ENCODE peak calls at places on chromosomes 7 and 10, in five cellular contexts. D is MCF 10A, Y is body of pancreas, A is frontal cortex, R is upper lobe of right lung. Z is an unnamed sample.

GRCh38 chr7:17495655-17496396 is 197.4 kb downstream of the AHR start:
- DNase-seq in D (peak), A (no peak), R (no peak), Y (no peak), Z (no peak)

GRCh38 chr7:71659622-71660021 is 527.7 kb downstream of the GALNT17 start:
- DNase-seq in D (no peak), R (no peak), Y (no peak), A (no peak), Z (no peak)

GRCh38 chr10:121497513-121497912 is 100.7 kb downstream of the FGFR2 start:
- DNase-seq in D (peak), Y (no peak), R (no peak), A (no peak), Z (no peak)

GRCh38 chr10:104123397-104123796 is 1.4 kb downstream of the SFR1 start:
- DNase-seq in D (peak), R (no peak), Y (no peak), A (peak), Z (no peak)

GRCh38 chr7:54690892-54691291 is 68.1 kb downstream of the SEC61G start:
- DNase-seq in R (no peak), Y (no peak), D (no peak), A (no peak), Z (no peak)

GRCh38 chr10:42836771-42837468 is 54.3 kb downstream of the BMS1 start:
- DNase-seq in D (no peak), Y (peak), A (peak), R (no peak), Z (peak)

GRCh38 chr10:72297281-72297967 is 23.7 kb downstream of the DDIT4 start:
- DNase-seq in A (no peak), Y (peak), R (peak), D (peak), Z (peak)

GRCh38 chr10:19546224-19546623 is 270.0 kb upstream of the PLXDC2 start:
- DNase-seq in R (no peak), D (peak), Y (no peak), A (no peak), Z (no peak)

GRCh38 chr10:87915989-87916388 is 52.6 kb downstream of the PTEN start:
- DNase-seq in A (no peak), Y (no peak), D (peak), R (no peak), Z (no peak)

GRCh38 chr7:100791881-100792666 is 35.2 kb downstream of the EPHB4 start:
- DNase-seq in D (no peak), R (no peak), A (no peak), Y (peak), Z (no peak)

GRCh38 chr10:103491729-103492364 is 1.7 kb upstream of the NEURL1 start:
- DNase-seq in R (no peak), A (no peak), Y (no peak), D (peak), Z (no peak)

GRCh38 chr7:143906895-143907294 is 4.9 kb upstream of the TCAF1 start:
- DNase-seq in Y (no peak), A (no peak), D (no peak), R (no peak), Z (no peak)

GRCh38 chr10:31278279-31278941 is 40.6 kb upstream of the ZEB1 start:
- DNase-seq in Y (no peak), D (no peak), A (no peak), R (no peak), Z (no peak)

GRCh38 chr10:15439381-15439837 is 68.3 kb upstream of the FAM171A1 start:
- DNase-seq in Y (peak), R (no peak), A (no peak), D (no peak), Z (peak)

GRCh38 chr7:78159537-78159936 is 361.0 kb downstream of the PHTF2 start:
- DNase-seq in A (no peak), R (no peak), D (no peak), Y (no peak), Z (no peak)

GRCh38 chr10:79483948-79484347 is 28.4 kb upstream of the EIF5AL1 start:
- DNase-seq in Y (no peak), D (no peak), R (no peak), A (no peak), Z (peak)

GRCh38 chr7:111855161-111855841 is 293.0 kb upstream of the IMMP2L start:
- DNase-seq in R (no peak), Y (peak), A (no peak), D (peak), Z (peak)

GRCh38 chr10:70328987-70329386 is 45.2 kb upstream of the NPFFR1 start:
- DNase-seq in D (no peak), R (no peak), A (no peak), Y (no peak), Z (peak)

GRCh38 chr7:148337166-148337565 is 253.4 kb upstream of the C7orf33 start:
- DNase-seq in D (no peak), R (no peak), A (no peak), Y (no peak), Z (no peak)

GRCh38 chr7:8136331-8136730 is 125.6 kb downstream of the ICA1 start:
- DNase-seq in Y (no peak), R (no peak), A (no peak), D (no peak), Z (no peak)

GRCh38 chr10:49089152-49089788 is 26.1 kb downstream of the VSTM4 start:
- DNase-seq in R (no peak), D (no peak), A (no peak), Y (no peak), Z (no peak)

GRCh38 chr10:63841761-63842160 is 320.6 kb downstream of the REEP3 start:
- DNase-seq in R (no peak), D (no peak), Y (no peak), A (no peak), Z (no peak)

GRCh38 chr7:29937132-29937531 is 52.5 kb downstream of the SCRN1 start:
- DNase-seq in R (no peak), Y (no peak), A (no peak), D (no peak), Z (no peak)

GRCh38 chr10:44326474-44327030 is 58.3 kb downstream of the CXCL12 start:
- DNase-seq in Y (no peak), R (no peak), A (no peak), D (no peak), Z (no peak)

GRCh38 chr10:46518028-46518725 is 38.3 kb downstream of the GPRIN2 start:
- DNase-seq in A (no peak), R (no peak), D (no peak), Y (no peak), Z (peak)

GRCh38 chr7:94041529-94041928 is 37.4 kb upstream of the BET1 start:
- DNase-seq in R (no peak), Y (no peak), D (peak), A (no peak), Z (no peak)

GRCh38 chr10:58590152-58590551 is 77.5 kb downstream of the BICC1 start:
- DNase-seq in R (no peak), D (peak), Y (no peak), A (no peak), Z (peak)

GRCh38 chr10:110821508-110821907 is 50.2 kb upstream of the PDCD4 start:
- DNase-seq in Y (no peak), A (no peak), R (no peak), D (no peak), Z (peak)

GRCh38 chr10:3735175-3735574 is 49.8 kb downstream of the KLF6 start:
- DNase-seq in R (no peak), Y (no peak), D (no peak), A (no peak), Z (no peak)

GRCh38 chr7:23072043-23072442 is 33.5 kb upstream of the KLHL7 start:
- DNase-seq in Y (no peak), R (no peak), D (no peak), A (no peak), Z (no peak)

GRCh38 chr10:59129867-59130266 is 46.6 kb upstream of the PHYHIPL start:
- DNase-seq in A (no peak), Y (no peak), R (no peak), D (no peak), Z (no peak)

GRCh38 chr7:134730359-134730758 is 49.1 kb upstream of the CALD1 start:
- DNase-seq in A (no peak), Y (no peak), R (no peak), D (no peak), Z (no peak)

GRCh38 chr10:11345224-11346054 is 266.0 kb downstream of the USP6NL start:
- DNase-seq in A (no peak), D (peak), Y (no peak), R (peak), Z (no peak)

GRCh38 chr7:38232475-38233366 is 40.7 kb downstream of the TARP start:
- DNase-seq in D (no peak), Y (no peak), R (peak), A (no peak), Z (no peak)

GRCh38 chr7:142560166-142560565 is 189.1 kb upstream of the PRSS1 start:
- DNase-seq in D (no peak), A (no peak), R (no peak), Y (no peak), Z (no peak)

GRCh38 chr7:44759246-44759645 is 10.6 kb downstream of the ZMIZ2 start:
- DNase-seq in D (no peak), R (no peak), Y (no peak), A (no peak), Z (no peak)

GRCh38 chr10:99537381-99538286 is 4.9 kb downstream of the NKX2-3 start:
- DNase-seq in R (no peak), A (no peak), Y (no peak), D (no peak), Z (no peak)

Z was measured in testis.